ENCODE peak calls at places on chromosomes 16 and 17, in nine cellular contexts. L, V, C, G, S, P, F, H and N are unnamed samples.
A peak's percentile ranks its signal among the peaks of the same experiment; 100 is the strongest.

GRCh38 chr17:65027305-65027704 is 29.2 kb downstream of the GNA13 start:
- DNase-seq in P (no peak), V (peak; percentile 83), C (peak; percentile 74), S (peak; percentile 54), G (peak; percentile 33), L (no peak), H (peak; percentile 47), F (peak; percentile 82), N (no peak)

GRCh38 chr17:7204828-7205461 is 14.7 kb downstream of the DLG4 start:
- DNase-seq in V (peak; percentile 98), L (peak; percentile 90), P (peak; percentile 82), C (peak; percentile 77), F (peak; percentile 71), H (peak; percentile 41), S (peak; percentile 96), G (peak; percentile 99), N (peak; percentile 45)

GRCh38 chr17:2244545-2245525 is 58.8 kb downstream of the SMG6 start:
- DNase-seq in F (peak; percentile 97), C (peak; percentile 94), P (peak; percentile 89), G (peak; percentile 73), H (peak; percentile 76), V (peak; percentile 94), L (peak; percentile 89), S (peak; percentile 89), N (peak; percentile 17)

GRCh38 chr17:29341726-29342125 is 47.8 kb upstream of the NUFIP2 start:
- DNase-seq in G (no peak), S (no peak), L (no peak), P (no peak), C (no peak), V (no peak), H (no peak), F (no peak), N (no peak)

GRCh38 chr17:4939554-4939803 is 367 bp downstream of the SLC25A11 start:
- DNase-seq in S (no peak), L (no peak), H (no peak), V (no peak), F (no peak), G (no peak), C (no peak), P (peak; percentile 57), N (peak; percentile 54)

GRCh38 chr16:56848056-56848936 is 16.7 kb upstream of the SLC12A3 start:
- DNase-seq in F (peak; percentile 73), G (no peak), V (no peak), S (no peak), H (peak; percentile 37), P (peak; percentile 35), C (no peak), L (no peak), N (no peak)

GRCh38 chr17:17256316-17256715 is 19.3 kb upstream of the FLCN start:
- DNase-seq in H (no peak), F (no peak), C (no peak), S (no peak), L (no peak), G (no peak), V (no peak), P (no peak), N (no peak)

GRCh38 chr17:42182927-42183734 is 2.1 kb downstream of the HCRT start:
- DNase-seq in H (no peak), L (no peak), S (no peak), F (peak; percentile 21), G (no peak), P (no peak), C (no peak), V (peak; percentile 58), N (no peak)

GRCh38 chr16:89246903-89247733 is 29.6 kb downstream of the ZNF778 start:
- DNase-seq in C (peak; percentile 76), L (peak; percentile 94), S (peak; percentile 97), H (peak; percentile 96), P (peak; percentile 88), F (peak; percentile 62), G (peak; percentile 92), V (peak; percentile 82), N (peak; percentile 92)

DNA sequence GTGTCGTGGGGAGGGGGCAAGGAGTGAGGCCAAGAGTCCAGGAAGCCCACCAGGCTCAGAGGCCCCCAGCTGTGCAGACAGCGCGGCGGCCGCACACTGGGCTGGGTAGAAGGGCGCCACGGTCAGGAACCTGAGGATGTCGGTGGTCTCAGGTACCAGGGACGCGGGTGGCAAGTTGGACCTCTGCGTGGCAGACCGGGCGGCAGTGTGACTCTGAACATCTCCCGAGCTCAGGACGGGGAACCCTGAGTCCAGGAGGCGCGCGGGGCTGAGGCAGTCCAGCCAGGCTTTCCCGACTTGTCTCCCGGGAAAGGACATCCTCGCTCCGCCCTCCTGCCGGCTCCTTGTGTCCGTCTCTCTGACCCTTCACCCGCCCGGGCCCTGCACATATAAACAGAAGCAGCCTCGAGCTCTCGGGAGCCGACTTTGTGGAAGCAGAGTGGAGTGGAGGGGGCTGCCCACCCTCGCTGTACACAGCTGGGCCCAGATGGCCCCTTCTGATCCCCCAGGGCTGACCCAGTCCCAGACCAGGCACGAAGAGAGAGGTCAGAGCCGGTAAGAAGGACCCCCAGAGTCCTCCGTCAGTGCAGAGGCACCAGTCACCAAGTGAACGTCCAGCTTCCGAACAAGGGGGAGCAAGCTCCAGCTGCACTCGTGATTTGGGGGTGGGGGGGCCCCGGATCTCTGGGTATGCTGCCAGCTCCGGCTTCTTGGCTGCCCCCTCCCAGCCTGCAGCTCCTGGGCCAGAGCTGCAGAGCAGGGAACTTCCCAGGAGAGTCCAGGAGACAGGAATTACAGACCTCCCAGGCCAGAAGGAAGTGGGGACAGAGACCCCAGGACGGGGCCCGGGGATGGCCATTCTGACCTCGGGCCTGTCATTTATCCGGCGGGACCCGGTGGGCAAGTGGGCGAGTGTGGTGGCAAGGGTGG is 8.4 kb upstream of the P2RX1 start:
- DNase-seq in H (no peak), L (peak; percentile 62), V (no peak), F (no peak), G (no peak), S (no peak), P (no peak), C (no peak), N (no peak)
- H3K27ac ChIP-seq in H (no peak overlapping the region), L (no peak overlapping the region), V (no peak overlapping the region), F (no peak overlapping the region), G (no peak overlapping the region), S (no peak overlapping the region), P (no peak overlapping the region), C (no peak overlapping the region), N (no peak overlapping the region)

DNA sequence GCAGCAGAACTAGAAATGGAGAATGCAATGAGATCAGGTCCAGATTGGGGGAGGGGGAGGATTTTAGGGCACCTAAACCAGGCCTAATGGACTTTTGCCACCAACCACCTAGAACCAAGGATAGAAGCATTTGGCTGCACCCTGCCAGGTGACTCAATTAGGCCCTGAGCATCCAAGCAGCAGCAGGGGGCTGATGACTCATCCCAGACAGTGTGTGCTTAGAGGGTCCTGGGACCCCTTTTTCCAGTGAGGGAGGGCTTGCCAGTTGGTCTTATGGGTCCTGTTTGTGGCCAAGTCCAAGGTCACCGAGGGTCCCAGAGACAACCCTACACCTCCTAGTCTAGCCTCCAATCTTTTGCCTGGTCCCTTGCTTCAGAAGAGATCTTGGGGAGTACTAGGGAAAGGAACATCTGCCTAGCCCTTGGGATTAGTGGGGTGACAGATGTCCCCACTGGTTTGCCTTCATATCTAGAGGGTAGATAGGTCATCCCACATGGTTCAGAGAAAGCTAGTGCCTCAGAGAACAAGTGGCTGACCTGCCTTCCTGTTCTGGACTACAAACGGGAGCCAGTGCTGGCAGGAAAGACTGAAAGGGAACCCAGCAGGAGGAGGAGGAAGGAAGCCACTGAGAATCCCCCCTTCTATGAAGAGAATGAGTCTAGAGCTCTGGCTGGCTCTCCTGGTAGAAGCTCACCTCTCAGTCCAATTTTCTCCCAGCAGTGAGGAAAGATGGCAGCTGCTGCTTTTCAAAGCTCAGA is 1.6 kb upstream of the TBKBP1 start:
- DNase-seq in S (no peak), L (no peak), F (no peak), C (no peak), V (no peak), H (no peak), G (no peak), P (no peak), N (no peak)
- H3K27ac ChIP-seq in S (no peak overlapping the region), L (no peak overlapping the region), F (no peak overlapping the region), C (no peak overlapping the region), V (no peak overlapping the region), H (no peak overlapping the region), G (no peak overlapping the region), P (no peak overlapping the region), N (no peak overlapping the region)

GRCh38 chr17:68527314-68527713 is 15.1 kb downstream of the PRKAR1A start:
- DNase-seq in F (no peak), L (no peak), V (no peak), C (no peak), G (no peak), P (no peak), H (no peak), S (no peak), N (no peak)
- H3K27ac ChIP-seq in F (no peak overlapping the region), L (no peak overlapping the region), V (no peak overlapping the region), C (no peak overlapping the region), G (no peak overlapping the region), P (no peak overlapping the region), H (no peak overlapping the region), S (no peak overlapping the region), N (no peak overlapping the region)

DNA sequence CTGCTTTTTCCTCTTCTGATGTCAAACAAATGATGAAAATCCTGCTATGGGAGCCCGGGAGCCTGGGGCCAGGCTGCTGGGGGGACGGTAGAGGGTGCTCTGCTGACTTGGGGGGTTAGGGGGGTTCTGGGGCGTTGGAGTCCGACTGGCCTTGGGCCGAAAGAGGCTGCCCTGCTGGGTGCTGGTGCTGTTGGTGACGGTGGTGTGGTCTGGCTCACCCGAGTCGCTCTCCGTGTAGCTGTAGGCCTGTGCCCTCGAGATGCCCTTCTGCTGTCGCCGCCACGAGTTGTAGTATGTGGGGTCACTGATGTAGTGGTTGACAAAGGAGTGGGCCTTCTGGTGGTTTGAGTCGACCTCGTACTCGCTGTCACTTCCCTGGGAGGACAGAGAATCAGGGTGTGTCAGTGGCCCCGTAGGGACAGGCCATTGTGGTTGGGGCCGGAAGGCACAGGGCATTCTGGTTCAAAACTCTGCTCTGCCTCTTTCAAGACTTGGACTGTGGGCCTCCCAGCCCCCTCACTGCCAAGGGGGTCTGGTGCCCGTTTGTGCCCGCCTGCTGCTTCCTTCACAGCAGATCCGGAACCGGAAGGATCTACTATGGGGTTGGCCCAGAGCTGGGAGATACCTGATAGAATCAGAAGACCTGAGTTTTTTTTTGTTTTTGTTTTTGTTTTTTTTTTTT is 26.9 kb upstream of the CDC42EP4 start:
- DNase-seq in P (no peak), H (no peak), G (no peak), S (no peak), C (no peak), V (no peak), F (no peak), L (no peak), N (no peak)
- H3K27ac ChIP-seq in P (no peak overlapping the region), H (no peak overlapping the region), G (no peak overlapping the region), S (no peak overlapping the region), C (peak overlapping the region; percentile 84), V (peak overlapping the region; percentile 86), F (no peak overlapping the region), L (peak overlapping the region; percentile 4), N (peak overlapping the region; percentile 3)